ENCODE peak calls at places on chromosomes 2 and 18, in nine cellular contexts. X, W, O, Y, N, G, F, L and P are unnamed samples.
A peak's percentile ranks its signal among the peaks of the same experiment; 100 is the strongest.

GRCh38 chr2:218024336-218024735 is 21.5 kb upstream of the TNS1 start:
- DNase-seq in X (peak; percentile 56), W (no peak), O (no peak), Y (no peak), N (no peak), G (no peak), F (peak; percentile 36), L (no peak), P (no peak)

GRCh38 chr2:62698653-62699052 is 6.9 kb upstream of the EHBP1 start:
- DNase-seq in X (no peak), W (no peak), O (no peak), Y (no peak), N (no peak), G (no peak), F (no peak), L (no peak), P (no peak)

GRCh38 chr18:48826271-48826670 is 124.5 kb downstream of the SMAD7 start:
- DNase-seq in X (no peak), W (no peak), O (no peak), Y (no peak), N (peak; percentile 3), G (no peak), F (peak; percentile 42), L (no peak), P (no peak)

GRCh38 chr2:29462293-29462692 is 347.1 kb downstream of the CLIP4 start:
- DNase-seq in X (no peak), W (no peak), O (peak; percentile 5), Y (no peak), N (no peak), G (peak; percentile 65), F (no peak), L (no peak), P (no peak)

GRCh38 chr2:173590278-173590811 is 235.7 kb downstream of the CDCA7 start:
- DNase-seq in X (peak; percentile 81), W (peak; percentile 94), O (peak; percentile 83), Y (peak; percentile 92), N (no peak), G (peak; percentile 84), F (peak; percentile 63), L (peak; percentile 75), P (no peak)

GRCh38 chr2:219253753-219254589 is at the start of gene TUBA4A:
- DNase-seq in X (peak; percentile 95), W (peak; percentile 75), O (no peak), Y (no peak), N (peak; percentile 59), G (peak; percentile 55), F (peak; percentile 89), L (peak; percentile 90), P (peak; percentile 93)

GRCh38 chr2:74575320-74575719 is 20.8 kb downstream of the DOK1 start:
- DNase-seq in X (no peak), W (no peak), O (no peak), Y (no peak), N (no peak), G (no peak), F (no peak), L (no peak), P (peak; percentile 83)

GRCh38 chr2:12728221-12728777 is 11.6 kb downstream of the TRIB2 start:
- DNase-seq in X (no peak), W (no peak), O (no peak), Y (no peak), N (no peak), G (no peak), F (no peak), L (no peak), P (no peak)